ENCODE peak calls at places on chromosomes 11 and 22, in six cellular contexts. R is IMR-90, M is neuronal stem cell, B is mesenchymal stem cell, L is H9, F is H1. W is an unnamed sample.

GRCh38 chr22:46262449-46263207 is 515 bp downstream of the PKDREJ start:
- DNase-seq in R (peak), M (no peak), B (peak), L (peak), F (peak), W (peak)

GRCh38 chr11:78050964-78051831 is 12.5 kb upstream of the THRSP start:
- DNase-seq in R (peak), M (no peak), B (peak), L (peak), F (no peak), W (no peak)

GRCh38 chr11:32418836-32419235 is 16.5 kb downstream of the WT1 start:
- DNase-seq in R (no peak), M (no peak), B (no peak), L (no peak), F (no peak), W (no peak)

GRCh38 chr22:46845281-46846153 is 83.1 kb downstream of the TBC1D22A start:
- DNase-seq in R (peak), M (no peak), B (peak), L (no peak), F (no peak), W (no peak)

GRCh38 chr11:128026596-128026995 is 560.8 kb downstream of the ETS1 start:
- DNase-seq in R (peak), M (no peak), B (peak), L (no peak), F (no peak), W (peak)

GRCh38 chr11:10866893-10867331 is 9.1 kb upstream of the ZBED5 start:
- DNase-seq in R (peak), M (no peak), B (peak), L (no peak), F (no peak), W (peak)

GRCh38 chr11:2509481-2510001 is 64.7 kb downstream of the KCNQ1 start:
- DNase-seq in R (no peak), M (no peak), B (no peak), L (peak), F (no peak), W (no peak)

GRCh38 chr22:18031670-18032454 is 7.5 kb upstream of the MICAL3 start:
- DNase-seq in R (peak), M (no peak), B (peak), L (no peak), F (no peak), W (peak)

GRCh38 chr11:48063424-48063978 is 83.1 kb downstream of the PTPRJ start:
- DNase-seq in R (peak), M (no peak), B (peak), L (no peak), F (no peak), W (peak)

GRCh38 chr11:46237248-46238077 is 40.0 kb upstream of the CREB3L1 start:
- DNase-seq in R (peak), M (no peak), B (peak), L (peak), F (peak), W (peak)

GRCh38 chr11:122663764-122664163 is 8.2 kb downstream of the UBASH3B start:
- DNase-seq in R (no peak), M (no peak), B (peak), L (no peak), F (no peak), W (no peak)

GRCh38 chr11:71452354-71453020 is 516 bp upstream of the NADSYN1 start:
- DNase-seq in R (peak), M (no peak), B (peak), L (peak), F (no peak), W (peak)

GRCh38 chr22:46596819-46597218 is 23.4 kb upstream of the GRAMD4 start:
- DNase-seq in R (no peak), M (no peak), B (no peak), L (peak), F (no peak), W (peak)

GRCh38 chr11:127451852-127452251 is 451.3 kb upstream of the KIRREL3 start:
- DNase-seq in R (no peak), M (no peak), B (no peak), L (no peak), F (no peak), W (no peak)

GRCh38 chr22:45882881-45883810 is 93.8 kb downstream of the WNT7B start:
- DNase-seq in R (no peak), M (no peak), B (no peak), L (peak), F (no peak), W (no peak)

GRCh38 chr11:44930588-44931302 is 19.9 kb downstream of the TP53I11 start:
- DNase-seq in R (no peak), M (no peak), B (no peak), L (no peak), F (no peak), W (no peak)
- H3K14ac ChIP-seq in R (no peak), M (no peak), B (no peak), L (no peak), F (no peak), W (no peak)

DNA sequence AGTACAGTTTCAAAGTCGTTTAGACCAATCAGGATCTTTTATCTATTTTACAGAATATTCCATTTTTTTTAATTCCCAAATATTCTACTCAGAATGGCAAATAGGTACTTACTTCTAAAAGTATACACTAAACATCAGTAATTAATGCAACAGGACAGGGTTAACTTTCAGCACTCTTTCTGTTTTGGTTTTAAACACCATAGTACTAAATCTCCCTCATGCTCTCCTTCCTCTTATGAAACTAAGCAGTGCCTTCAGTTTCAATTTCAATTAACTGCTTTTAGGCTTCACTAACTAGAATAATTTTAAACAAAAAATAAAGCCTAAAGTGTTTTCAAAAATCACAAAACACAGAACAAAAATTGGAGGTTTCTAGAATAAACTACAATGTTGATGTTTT is 57.9 kb downstream of the NOX4 start:
- DNase-seq in R (no peak), M (no peak), B (peak), L (no peak), F (no peak), W (no peak)
- H3K14ac ChIP-seq in R (no peak), M (no peak), B (no peak), L (no peak), F (no peak), W (no peak)

GRCh38 chr11:102244681-102245409 is 72.4 kb upstream of the BIRC3 start:
- DNase-seq in R (peak), M (no peak), B (peak), L (no peak), F (no peak), W (peak)
- H3K14ac ChIP-seq in R (no peak), M (no peak), B (peak), L (no peak), F (no peak), W (no peak)

DNA sequence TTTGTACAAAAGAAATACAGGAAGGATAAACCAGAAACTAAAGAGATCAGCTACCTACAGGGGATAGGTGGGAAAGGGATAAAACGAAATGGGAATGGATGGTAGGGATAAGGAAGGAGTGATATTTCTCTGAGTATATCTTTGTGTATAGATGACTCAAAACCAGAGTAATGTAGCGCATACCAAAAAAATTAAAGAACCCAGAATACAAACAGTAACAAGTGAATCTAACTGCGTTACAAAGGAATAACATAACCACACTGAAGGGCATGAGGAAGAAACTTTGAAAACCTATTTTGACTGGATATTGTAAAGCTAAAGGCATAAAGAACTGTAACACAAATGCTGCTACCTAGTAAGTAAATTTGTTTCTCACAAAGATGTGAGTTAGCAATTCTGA is 37.9 kb downstream of the MAPK1 start:
- DNase-seq in R (peak), M (no peak), B (no peak), L (no peak), F (no peak), W (no peak)
- H3K14ac ChIP-seq in R (no peak), M (no peak), B (no peak), L (no peak), F (no peak), W (no peak)

GRCh38 chr11:35589281-35589680 is 29.0 kb upstream of the FJX1 start:
- DNase-seq in R (no peak), M (no peak), B (no peak), L (no peak), F (no peak), W (no peak)
- H3K14ac ChIP-seq in R (peak), M (no peak), B (no peak), L (no peak), F (no peak), W (no peak)

GRCh38 chr11:129282634-129283033 is 90.5 kb upstream of the ARHGAP32 start:
- DNase-seq in R (no peak), M (no peak), B (no peak), L (no peak), F (no peak), W (no peak)

GRCh38 chr11:129281471-129282268 is 89.5 kb upstream of the ARHGAP32 start:
- DNase-seq in R (no peak), M (no peak), B (no peak), L (no peak), F (no peak), W (no peak)

GRCh38 chr11:129285387-129285786 is 90.3 kb upstream of the BARX2 start:
- DNase-seq in R (no peak), M (no peak), B (no peak), L (no peak), F (no peak), W (no peak)

GRCh38 chr11:129280027-129280811 is 88.1 kb upstream of the ARHGAP32 start:
- DNase-seq in R (peak), M (no peak), B (peak), L (no peak), F (no peak), W (no peak)

DNA sequence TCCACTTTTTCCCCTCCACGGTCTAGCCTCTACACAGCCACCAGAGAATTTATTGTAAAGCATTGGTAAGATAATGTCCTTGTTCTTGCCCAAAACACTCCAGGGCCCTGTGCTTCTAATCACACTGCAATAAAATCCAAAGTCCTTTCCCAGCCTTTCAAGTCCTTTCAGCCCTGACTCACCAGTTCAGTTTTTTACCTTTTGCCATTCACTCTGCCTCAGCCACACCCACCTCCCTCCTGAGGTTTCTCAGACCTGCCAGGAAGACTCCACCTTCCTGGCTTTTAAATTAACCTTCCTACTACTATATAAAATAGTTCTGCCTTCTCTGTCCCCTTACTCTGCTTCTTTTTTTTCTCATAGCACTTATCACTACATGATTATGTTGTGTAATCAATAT is 91.0 kb upstream of the ARHGAP32 start:
- DNase-seq in R (no peak), M (no peak), B (no peak), L (peak), F (no peak), W (no peak)
- H3K14ac ChIP-seq in R (no peak), M (no peak), B (no peak), L (no peak), F (no peak), W (no peak)

GRCh38 chr22:35452351-35452781 is 52.4 kb downstream of the MCM5 start:
- DNase-seq in R (no peak), M (no peak), B (no peak), L (no peak), F (no peak), W (no peak)
- H3K14ac ChIP-seq in R (no peak), M (no peak), B (no peak), L (no peak), F (no peak), W (no peak)

GRCh38 chr11:30653606-30654005 is 67.5 kb upstream of the MPPED2 start:
- DNase-seq in R (no peak), M (no peak), B (peak), L (no peak), F (no peak), W (no peak)
- H3K14ac ChIP-seq in R (no peak), M (no peak), B (no peak), L (no peak), F (no peak), W (no peak)

GRCh38 chr11:34851916-34852315 is 64.3 kb downstream of the APIP start:
- DNase-seq in R (no peak), M (no peak), B (no peak), L (no peak), F (no peak), W (no peak)

GRCh38 chr11:34855021-34855753 is 61.0 kb downstream of the APIP start:
- DNase-seq in R (no peak), M (no peak), B (no peak), L (no peak), F (no peak), W (no peak)

GRCh38 chr11:34857463-34857862 is 58.7 kb downstream of the APIP start:
- DNase-seq in R (no peak), M (no peak), B (no peak), L (no peak), F (no peak), W (no peak)

GRCh38 chr11:34859496-34859895 is 56.7 kb downstream of the APIP start:
- DNase-seq in R (no peak), M (no peak), B (peak), L (no peak), F (no peak), W (no peak)

GRCh38 chr11:34855754-34856095 is 60.5 kb downstream of the APIP start:
- DNase-seq in R (no peak), M (no peak), B (no peak), L (no peak), F (no peak), W (no peak)
- H3K14ac ChIP-seq in R (no peak), M (no peak), B (no peak), L (no peak), F (no peak), W (no peak)